ENCODE peak calls at places on chromosomes 4 and X, in nine cellular contexts. Q, O, C, K, S, W, G, U and M are unnamed samples.
A peak's percentile ranks its signal among the peaks of the same experiment; 100 is the strongest.

GRCh38 chr4:73259552-73260140 is 1.0 kb upstream of the ANKRD17 start:
- DNase-seq in Q (no peak), O (no peak), C (no peak), K (no peak), S (no peak), W (peak; percentile 34), G (peak; percentile 40), U (peak; percentile 4), M (no peak)

GRCh38 chrX:73401591-73402266 is 45.1 kb upstream of the CDX4 start:
- DNase-seq in Q (no peak), O (no peak), C (no peak), K (no peak), S (no peak), W (peak; percentile 0), G (no peak), U (peak; percentile 12), M (peak; percentile 27)

GRCh38 chr4:41366911-41367517 is 110.3 kb downstream of the UCHL1 start:
- DNase-seq in Q (no peak), O (no peak), C (no peak), K (no peak), S (no peak), W (no peak), G (no peak), U (no peak), M (no peak)

GRCh38 chr4:80279751-80280150 is 13.3 kb downstream of the FGF5 start:
- DNase-seq in Q (no peak), O (no peak), C (no peak), K (no peak), S (no peak), W (no peak), G (no peak), U (no peak), M (no peak)

GRCh38 chr4:121377065-121377464 is 3.8 kb downstream of the QRFPR start:
- DNase-seq in Q (no peak), O (no peak), C (no peak), K (no peak), S (no peak), W (no peak), G (no peak), U (no peak), M (no peak)

GRCh38 chr4:174460684-174461083 is 61.6 kb downstream of the HPGD start:
- DNase-seq in Q (no peak), O (no peak), C (no peak), K (no peak), S (no peak), W (no peak), G (peak; percentile 51), U (no peak), M (no peak)

GRCh38 chrX:49878128-49878833 is 1.0 kb upstream of the USP27X start:
- DNase-seq in Q (no peak), O (no peak), C (no peak), K (no peak), S (no peak), W (no peak), G (no peak), U (no peak), M (no peak)

GRCh38 chrX:40391662-40392061 is 189.1 kb upstream of the ATP6AP2 start:
- DNase-seq in Q (no peak), O (no peak), C (no peak), K (no peak), S (no peak), W (no peak), G (no peak), U (no peak), M (no peak)

GRCh38 chr4:124037236-124037635 is 640.6 kb downstream of the SPRY1 start:
- DNase-seq in Q (no peak), O (no peak), C (no peak), K (no peak), S (peak; percentile 35), W (no peak), G (no peak), U (no peak), M (no peak)

DNA sequence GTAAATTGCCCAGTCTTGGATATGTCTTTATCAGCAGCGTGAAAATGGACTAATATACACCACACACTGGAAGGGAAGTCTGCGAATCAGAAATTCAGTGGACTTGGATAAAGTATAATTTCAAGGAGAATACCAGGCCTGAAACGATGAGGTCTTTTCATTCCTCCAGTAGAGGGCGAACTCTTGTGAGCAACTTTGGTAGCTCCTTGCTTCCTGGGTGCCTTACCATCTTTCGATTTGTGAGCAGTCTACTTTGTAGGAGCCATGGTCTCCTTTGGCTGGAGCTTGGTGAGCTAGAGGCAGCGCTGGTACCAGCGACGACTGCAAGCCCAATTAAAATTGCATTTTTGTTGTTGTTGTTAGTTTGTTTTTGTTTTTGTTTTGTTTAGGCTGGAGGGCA is 791.9 kb downstream of the FAT4 start:
- DNase-seq in Q (no peak), O (no peak), C (no peak), K (no peak), S (no peak), W (peak; percentile 23), G (no peak), U (no peak), M (no peak)
- TF ChIP-seq CTCF in Q (peak; percentile 21), O (no peak), C (peak; percentile 4), K (no peak), S (peak; percentile 14), W (peak; percentile 33), G (peak; percentile 7), U (peak; percentile 38), M (peak; percentile 17)

GRCh38 chr4:15159477-15160019 is 157.3 kb downstream of the CPEB2 start:
- DNase-seq in Q (no peak), O (no peak), C (no peak), K (no peak), S (no peak), W (no peak), G (no peak), U (no peak), M (no peak)
- TF ChIP-seq CTCF in Q (no peak), O (no peak), C (no peak), K (no peak), S (no peak), W (no peak), G (no peak), U (no peak), M (no peak)

GRCh38 chr4:133593764-133594163 is 444.7 kb downstream of the PCDH10 start:
- DNase-seq in Q (no peak), O (no peak), C (no peak), K (no peak), S (no peak), W (no peak), G (no peak), U (no peak), M (no peak)

GRCh38 chr4:133594246-133595207 is 445.4 kb downstream of the PCDH10 start:
- DNase-seq in Q (no peak), O (no peak), C (no peak), K (no peak), S (peak; percentile 3), W (no peak), G (peak; percentile 82), U (no peak), M (no peak)

GRCh38 chr4:133597252-133597651 is 448.2 kb downstream of the PCDH10 start:
- DNase-seq in Q (no peak), O (no peak), C (no peak), K (no peak), S (no peak), W (no peak), G (no peak), U (no peak), M (no peak)

GRCh38 chr4:133598779-133599178 is 449.7 kb downstream of the PCDH10 start:
- DNase-seq in Q (no peak), O (no peak), C (no peak), K (no peak), S (no peak), W (no peak), G (no peak), U (no peak), M (no peak)

DNA sequence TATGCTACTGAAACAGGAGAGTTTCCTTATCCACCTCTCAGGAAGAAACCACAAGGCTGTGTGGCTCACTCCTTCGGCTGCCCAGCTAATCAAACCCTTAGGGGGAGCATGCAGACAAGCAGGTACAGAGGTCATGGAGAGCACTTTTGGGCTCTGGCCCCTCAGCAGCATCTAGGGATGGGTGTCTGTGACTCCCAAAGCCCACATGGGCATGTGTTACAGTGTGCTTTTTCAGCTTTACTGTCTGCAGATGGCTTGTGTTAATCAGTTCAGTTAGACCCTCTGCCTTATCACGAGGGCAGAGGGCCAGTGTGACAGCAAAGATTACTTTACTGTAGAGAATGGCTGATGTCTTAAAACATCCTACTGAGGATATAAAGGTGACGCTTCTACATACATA is 447.4 kb downstream of the PCDH10 start:
- DNase-seq in Q (no peak), O (no peak), C (no peak), K (no peak), S (no peak), W (no peak), G (no peak), U (no peak), M (no peak)
- TF ChIP-seq CTCF in Q (no peak), O (no peak), C (no peak), K (no peak), S (no peak), W (no peak), G (no peak), U (no peak), M (no peak)

GRCh38 chr4:136637071-136637777 is 895.1 kb downstream of the PCDH18 start:
- DNase-seq in Q (no peak), O (no peak), C (peak; percentile 26), K (peak; percentile 60), S (no peak), W (peak; percentile 17), G (no peak), U (peak; percentile 44), M (no peak)
- TF ChIP-seq CTCF in Q (peak; percentile 45), O (no peak), C (peak; percentile 42), K (no peak), S (peak; percentile 34), W (peak; percentile 55), G (peak; percentile 36), U (peak; percentile 62), M (peak; percentile 53)

GRCh38 chr4:20287246-20287645 is 35.5 kb downstream of the SLIT2 start:
- DNase-seq in Q (no peak), O (no peak), C (no peak), K (no peak), S (no peak), W (no peak), G (no peak), U (no peak), M (no peak)

GRCh38 chr4:20279381-20279780 is 27.7 kb downstream of the SLIT2 start:
- DNase-seq in Q (no peak), O (no peak), C (no peak), K (no peak), S (no peak), W (no peak), G (no peak), U (no peak), M (no peak)

GRCh38 chr4:20281453-20281852 is 29.7 kb downstream of the SLIT2 start:
- DNase-seq in Q (no peak), O (no peak), C (no peak), K (no peak), S (no peak), W (no peak), G (no peak), U (no peak), M (no peak)

GRCh38 chr4:20284990-20285389 is 33.3 kb downstream of the SLIT2 start:
- DNase-seq in Q (no peak), O (no peak), C (no peak), K (no peak), S (no peak), W (no peak), G (peak; percentile 66), U (no peak), M (no peak)

GRCh38 chr4:20283039-20283438 is 31.3 kb downstream of the SLIT2 start:
- DNase-seq in Q (no peak), O (no peak), C (no peak), K (no peak), S (no peak), W (no peak), G (no peak), U (no peak), M (no peak)
- TF ChIP-seq CTCF in Q (no peak), O (no peak), C (no peak), K (no peak), S (no peak), W (no peak), G (no peak), U (no peak), M (no peak)